ENCODE peak calls at places on chromosomes 13 and 19, in five cellular contexts. One of them, this sample, is unnamed.

GRCh38 chr13:60009300-60010248 is 154.2 kb downstream of the DIAPH3 start:
- DNase-seq in osteoblast: no peak
- DNase-seq in fibroblast of lung: no peak
- DNase-seq in neural progenitor cell: no peak
- DNase-seq in bronchial epithelial cell: peak; percentile 10
- DNase-seq in this sample: no peak

GRCh38 chr19:35154535-35155406 is at the start of gene FXYD5:
- DNase-seq in osteoblast: peak; percentile 98
- DNase-seq in fibroblast of lung: peak; percentile 81
- DNase-seq in neural progenitor cell: peak; percentile 72
- DNase-seq in bronchial epithelial cell: peak; percentile 69
- DNase-seq in this sample: peak; percentile 91

GRCh38 chr19:40612831-40613668 is 11.9 kb downstream of the LTBP4 start:
- DNase-seq in osteoblast: peak; percentile 89
- DNase-seq in fibroblast of lung: peak; percentile 41
- DNase-seq in neural progenitor cell: peak; percentile 88
- DNase-seq in bronchial epithelial cell: peak; percentile 29
- DNase-seq in this sample: peak; percentile 98

GRCh38 chr19:16139752-16140151 is 3.7 kb upstream of the HSH2D start:
- DNase-seq in osteoblast: no peak
- DNase-seq in fibroblast of lung: no peak
- DNase-seq in neural progenitor cell: no peak
- DNase-seq in bronchial epithelial cell: no peak
- DNase-seq in this sample: no peak

GRCh38 chr13:113758651-113759524 is at the start of gene TMEM255B:
- DNase-seq in osteoblast: peak; percentile 98
- DNase-seq in fibroblast of lung: peak; percentile 66
- DNase-seq in neural progenitor cell: peak; percentile 91
- DNase-seq in bronchial epithelial cell: peak; percentile 33
- DNase-seq in this sample: peak; percentile 100

GRCh38 chr19:33510728-33511255 is 10.8 kb downstream of the PEPD start:
- DNase-seq in osteoblast: peak; percentile 35
- DNase-seq in fibroblast of lung: no peak
- DNase-seq in neural progenitor cell: no peak
- DNase-seq in bronchial epithelial cell: no peak
- DNase-seq in this sample: peak; percentile 77

GRCh38 chr13:60759499-60759898 is 362.5 kb downstream of the TDRD3 start:
- DNase-seq in osteoblast: no peak
- DNase-seq in fibroblast of lung: peak; percentile 44
- DNase-seq in neural progenitor cell: peak; percentile 72
- DNase-seq in bronchial epithelial cell: peak; percentile 81
- DNase-seq in this sample: no peak

GRCh38 chr13:113138792-113139551 is 16.4 kb downstream of the F10 start:
- DNase-seq in osteoblast: peak; percentile 49
- DNase-seq in fibroblast of lung: no peak
- DNase-seq in neural progenitor cell: no peak
- DNase-seq in bronchial epithelial cell: no peak
- DNase-seq in this sample: peak; percentile 28

GRCh38 chr19:10699650-10700335 is 1.4 kb upstream of the QTRT1 start:
- DNase-seq in osteoblast: peak; percentile 95
- DNase-seq in fibroblast of lung: peak; percentile 36
- DNase-seq in neural progenitor cell: peak; percentile 70
- DNase-seq in bronchial epithelial cell: peak; percentile 39
- DNase-seq in this sample: peak; percentile 85

GRCh38 chr13:55090612-55091011 is 2050.1 kb upstream of the PRR20A start:
- DNase-seq in osteoblast: no peak
- DNase-seq in fibroblast of lung: no peak
- DNase-seq in neural progenitor cell: no peak
- DNase-seq in bronchial epithelial cell: no peak
- DNase-seq in this sample: no peak

GRCh38 chr13:46866150-46866549 is 30.7 kb downstream of the HTR2A start:
- DNase-seq in osteoblast: no peak
- DNase-seq in fibroblast of lung: peak; percentile 21
- DNase-seq in neural progenitor cell: peak; percentile 4
- DNase-seq in bronchial epithelial cell: peak; percentile 74
- DNase-seq in this sample: peak; percentile 11

GRCh38 chr19:14004619-14005380 is 1.3 kb downstream of the RFX1 start:
- DNase-seq in osteoblast: peak; percentile 86
- DNase-seq in fibroblast of lung: no peak
- DNase-seq in neural progenitor cell: no peak
- DNase-seq in bronchial epithelial cell: no peak
- DNase-seq in this sample: no peak

GRCh38 chr13:80685942-80686341 is 345.0 kb upstream of the SPRY2 start:
- DNase-seq in osteoblast: no peak
- DNase-seq in fibroblast of lung: no peak
- DNase-seq in neural progenitor cell: no peak
- DNase-seq in bronchial epithelial cell: no peak
- DNase-seq in this sample: no peak

GRCh38 chr13:101514695-101515275 is 62.3 kb downstream of the ITGBL1 start:
- DNase-seq in osteoblast: no peak
- DNase-seq in fibroblast of lung: peak; percentile 55
- DNase-seq in neural progenitor cell: peak; percentile 62
- DNase-seq in bronchial epithelial cell: peak; percentile 61
- DNase-seq in this sample: peak; percentile 3

GRCh38 chr19:33487901-33488817 is 33.4 kb downstream of the PEPD start:
- DNase-seq in osteoblast: peak; percentile 73
- DNase-seq in fibroblast of lung: no peak
- DNase-seq in neural progenitor cell: no peak
- DNase-seq in bronchial epithelial cell: no peak
- DNase-seq in this sample: no peak

GRCh38 chr13:111630411-111630810 is 310.0 kb downstream of the TEX29 start:
- DNase-seq in osteoblast: no peak
- DNase-seq in fibroblast of lung: no peak
- DNase-seq in neural progenitor cell: peak; percentile 47
- DNase-seq in bronchial epithelial cell: no peak
- DNase-seq in this sample: peak; percentile 79

GRCh38 chr13:98672947-98673545 is 79.4 kb downstream of the SLC15A1 start:
- DNase-seq in osteoblast: peak; percentile 89
- DNase-seq in fibroblast of lung: peak; percentile 61
- DNase-seq in neural progenitor cell: peak; percentile 79
- DNase-seq in bronchial epithelial cell: peak; percentile 61
- DNase-seq in this sample: peak; percentile 79

GRCh38 chr19:2556221-2557092 is 80.5 kb downstream of the GADD45B start:
- DNase-seq in osteoblast: no peak
- DNase-seq in fibroblast of lung: no peak
- DNase-seq in neural progenitor cell: no peak
- DNase-seq in bronchial epithelial cell: no peak
- DNase-seq in this sample: peak; percentile 50

GRCh38 chr13:98284677-98285076 is 107.6 kb upstream of the RNF113B start:
- DNase-seq in osteoblast: no peak
- DNase-seq in fibroblast of lung: no peak
- DNase-seq in neural progenitor cell: no peak
- DNase-seq in bronchial epithelial cell: no peak
- DNase-seq in this sample: no peak

GRCh38 chr13:50152655-50153309 is 137.5 kb downstream of the KCNRG start:
- DNase-seq in osteoblast: no peak
- DNase-seq in fibroblast of lung: no peak
- DNase-seq in neural progenitor cell: no peak
- DNase-seq in bronchial epithelial cell: no peak
- DNase-seq in this sample: no peak

GRCh38 chr13:59442946-59443345 is 720.8 kb downstream of the DIAPH3 start:
- DNase-seq in osteoblast: no peak
- DNase-seq in fibroblast of lung: no peak
- DNase-seq in neural progenitor cell: no peak
- DNase-seq in bronchial epithelial cell: no peak
- DNase-seq in this sample: no peak

GRCh38 chr13:33787051-33787591 is 30.8 kb upstream of the RFC3 start:
- DNase-seq in osteoblast: peak; percentile 37
- DNase-seq in fibroblast of lung: no peak
- DNase-seq in neural progenitor cell: no peak
- DNase-seq in bronchial epithelial cell: no peak
- DNase-seq in this sample: no peak

GRCh38 chr13:53073711-53074110 is 45.1 kb downstream of the OLFM4 start:
- DNase-seq in osteoblast: no peak
- DNase-seq in fibroblast of lung: no peak
- DNase-seq in neural progenitor cell: no peak
- DNase-seq in bronchial epithelial cell: no peak
- DNase-seq in this sample: no peak

GRCh38 chr19:54577334-54577733 is 3.7 kb downstream of the LILRA2 start:
- DNase-seq in osteoblast: no peak
- DNase-seq in fibroblast of lung: no peak
- DNase-seq in neural progenitor cell: no peak
- DNase-seq in bronchial epithelial cell: no peak
- DNase-seq in this sample: no peak

GRCh38 chr19:29675650-29676186 is 10.5 kb downstream of the PLEKHF1 start:
- DNase-seq in osteoblast: peak; percentile 62
- DNase-seq in fibroblast of lung: no peak
- DNase-seq in neural progenitor cell: no peak
- DNase-seq in bronchial epithelial cell: no peak
- DNase-seq in this sample: no peak

GRCh38 chr19:12711187-12711586 is 12.5 kb downstream of the TNPO2 start:
- DNase-seq in osteoblast: no peak
- DNase-seq in fibroblast of lung: no peak
- DNase-seq in neural progenitor cell: no peak
- DNase-seq in bronchial epithelial cell: no peak
- DNase-seq in this sample: no peak

GRCh38 chr19:4534836-4535658 is at the start of gene PLIN5:
- DNase-seq in osteoblast: peak; percentile 96
- DNase-seq in fibroblast of lung: peak; percentile 29
- DNase-seq in neural progenitor cell: peak; percentile 95
- DNase-seq in bronchial epithelial cell: no peak
- DNase-seq in this sample: peak; percentile 100

GRCh38 chr19:33311326-33311682 is 9.0 kb upstream of the CEBPA start:
- DNase-seq in osteoblast: peak; percentile 0
- DNase-seq in fibroblast of lung: no peak
- DNase-seq in neural progenitor cell: no peak
- DNase-seq in bronchial epithelial cell: no peak
- DNase-seq in this sample: peak; percentile 54

GRCh38 chr13:86892330-86892729 is 778.8 kb upstream of the SLITRK5 start:
- DNase-seq in osteoblast: no peak
- DNase-seq in fibroblast of lung: peak; percentile 25
- DNase-seq in neural progenitor cell: no peak
- DNase-seq in bronchial epithelial cell: no peak
- DNase-seq in this sample: no peak

GRCh38 chr19:33815410-33816340 is 19.0 kb downstream of the KCTD15 start:
- DNase-seq in osteoblast: peak; percentile 81
- DNase-seq in fibroblast of lung: peak; percentile 49
- DNase-seq in neural progenitor cell: no peak
- DNase-seq in bronchial epithelial cell: peak; percentile 54
- DNase-seq in this sample: peak; percentile 44

GRCh38 chr13:35345992-35346391 is 130.5 kb downstream of the MAB21L1 start:
- DNase-seq in osteoblast: no peak
- DNase-seq in fibroblast of lung: no peak
- DNase-seq in neural progenitor cell: peak; percentile 18
- DNase-seq in bronchial epithelial cell: no peak
- DNase-seq in this sample: no peak
- H3K4me3 ChIP-seq in osteoblast: no peak overlapping the region
- H3K4me3 ChIP-seq in fibroblast of lung: no peak overlapping the region
- H3K4me3 ChIP-seq in neural progenitor cell: no peak overlapping the region
- H3K4me3 ChIP-seq in bronchial epithelial cell: no peak overlapping the region
- H3K4me3 ChIP-seq in this sample: no peak overlapping the region

GRCh38 chr19:45340232-45340898 is at the start of gene KLC3:
- DNase-seq in osteoblast: peak; percentile 83
- DNase-seq in fibroblast of lung: no peak
- DNase-seq in neural progenitor cell: peak; percentile 76
- DNase-seq in bronchial epithelial cell: peak; percentile 29
- DNase-seq in this sample: peak; percentile 98

GRCh38 chr19:45344621-45345505 is 4.3 kb downstream of the KLC3 start:
- DNase-seq in osteoblast: peak; percentile 74
- DNase-seq in fibroblast of lung: no peak
- DNase-seq in neural progenitor cell: no peak
- DNase-seq in bronchial epithelial cell: peak; percentile 51
- DNase-seq in this sample: peak; percentile 61

GRCh38 chr19:45345506-45345860 is 4.9 kb downstream of the KLC3 start:
- DNase-seq in osteoblast: peak; percentile 84
- DNase-seq in fibroblast of lung: no peak
- DNase-seq in neural progenitor cell: no peak
- DNase-seq in bronchial epithelial cell: no peak
- DNase-seq in this sample: peak; percentile 60

GRCh38 chr19:45340899-45341453 is 426 bp downstream of the KLC3 start:
- DNase-seq in osteoblast: peak; percentile 86
- DNase-seq in fibroblast of lung: no peak
- DNase-seq in neural progenitor cell: peak; percentile 18
- DNase-seq in bronchial epithelial cell: peak; percentile 21
- DNase-seq in this sample: no peak

DNA sequence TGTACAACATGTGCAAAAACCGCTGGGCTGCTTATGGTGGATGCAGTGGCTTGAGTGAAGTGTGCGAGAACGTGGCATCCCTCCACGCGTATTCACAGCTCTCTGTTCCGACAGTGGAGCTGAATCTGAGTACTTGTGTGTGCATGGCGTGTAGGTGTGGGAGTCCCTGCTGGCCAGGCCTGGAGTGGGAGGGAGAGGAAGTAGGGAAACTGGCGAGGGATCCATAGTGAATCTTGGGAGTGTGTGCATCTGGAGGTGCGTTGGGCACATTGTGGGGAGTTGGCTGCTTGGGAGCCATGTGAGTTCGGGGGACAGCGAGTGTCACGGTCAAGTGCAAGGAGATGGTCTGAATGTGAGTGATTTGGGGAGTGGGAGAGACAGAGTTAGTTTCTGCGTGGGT is 2.4 kb downstream of the KLC3 start:
- DNase-seq in osteoblast: peak; percentile 81
- DNase-seq in fibroblast of lung: no peak
- DNase-seq in neural progenitor cell: no peak
- DNase-seq in bronchial epithelial cell: no peak
- DNase-seq in this sample: peak; percentile 37
- H3K27me3 ChIP-seq in osteoblast: peaks cover 15% of the 10 kb centered on the region
- H3K27me3 ChIP-seq in fibroblast of lung: peaks cover 9% of the 10 kb centered on the region
- H3K27me3 ChIP-seq in neural progenitor cell: peaks cover 65% of the 10 kb centered on the region
- H3K27me3 ChIP-seq in bronchial epithelial cell: no peaks in the 10 kb centered on the region
- H3K27me3 ChIP-seq in this sample: peaks cover 17% of the 10 kb centered on the region

DNA sequence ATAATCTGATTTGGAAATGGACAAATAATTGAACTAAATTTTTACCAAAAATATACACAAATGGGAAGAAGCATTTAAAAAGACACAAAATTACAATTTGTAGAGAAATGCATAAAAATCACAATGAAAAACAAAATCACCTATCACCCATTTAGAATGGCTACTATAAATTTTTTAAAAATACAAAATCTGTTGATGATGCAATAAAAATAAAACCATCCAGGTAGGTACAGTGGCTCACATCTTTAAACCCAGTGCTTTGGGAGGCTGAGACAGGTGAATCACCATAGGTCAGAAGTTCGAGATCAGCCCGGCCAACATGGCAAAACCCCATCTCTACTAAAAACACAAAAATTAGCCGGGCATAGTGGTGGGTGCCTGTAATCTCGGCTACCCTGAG is 23.5 kb downstream of the ZNF43 start:
- DNase-seq in osteoblast: no peak
- DNase-seq in fibroblast of lung: no peak
- DNase-seq in neural progenitor cell: no peak
- DNase-seq in bronchial epithelial cell: no peak
- DNase-seq in this sample: no peak
- H3K36me3 ChIP-seq in osteoblast: peaks cover 85% of the 10 kb centered on the region
- H3K36me3 ChIP-seq in fibroblast of lung: peaks cover 6% of the 10 kb centered on the region
- H3K36me3 ChIP-seq in neural progenitor cell: peaks cover 100% of the 10 kb centered on the region
- H3K36me3 ChIP-seq in bronchial epithelial cell: peaks cover 2% of the 10 kb centered on the region
- H3K36me3 ChIP-seq in this sample: peaks cover 32% of the 10 kb centered on the region

GRCh38 chr19:48186015-48186414 is 15.5 kb downstream of the ZSWIM9 start:
- DNase-seq in osteoblast: no peak
- DNase-seq in fibroblast of lung: no peak
- DNase-seq in neural progenitor cell: no peak
- DNase-seq in bronchial epithelial cell: no peak
- DNase-seq in this sample: no peak
- H3K4me3 ChIP-seq in osteoblast: no peak overlapping the region
- H3K4me3 ChIP-seq in fibroblast of lung: no peak overlapping the region
- H3K4me3 ChIP-seq in neural progenitor cell: no peak overlapping the region
- H3K4me3 ChIP-seq in bronchial epithelial cell: no peak overlapping the region
- H3K4me3 ChIP-seq in this sample: no peak overlapping the region

This sample was measured in H7.